ENCODE peak calls at places on chromosomes 6 and 20, in ten cellular contexts. K, Z, W, Q, A, V, D, C, J and E are unnamed samples.

GRCh38 chr6:40735126-40735920 is 148.2 kb upstream of the LRFN2 start:
- DNase-seq in Q (no peak), A (no peak), V (no peak), Z (no peak), K (no peak), C (no peak), J (no peak), D (no peak), W (no peak), E (no peak)

GRCh38 chr6:12528581-12529363 is 187.8 kb upstream of the PHACTR1 start:
- DNase-seq in D (no peak), J (no peak), V (no peak), W (no peak), C (peak; percentile 46), Q (no peak), A (no peak), K (no peak), Z (no peak), E (no peak)

GRCh38 chr6:42418739-42419138 is 33.0 kb downstream of the TRERF1 start:
- DNase-seq in J (no peak), Z (no peak), C (no peak), Q (no peak), D (no peak), V (no peak), K (no peak), A (no peak), W (no peak), E (no peak)

GRCh38 chr6:20696676-20697075 is 162.4 kb downstream of the CDKAL1 start:
- DNase-seq in C (peak; percentile 87), K (no peak), Q (no peak), J (no peak), A (peak; percentile 77), Z (no peak), W (peak; percentile 64), V (peak; percentile 87), D (peak; percentile 48), E (no peak)

GRCh38 chr20:58536289-58536688 is 21.1 kb upstream of the APCDD1L start:
- DNase-seq in J (no peak), K (no peak), Q (no peak), D (no peak), V (no peak), Z (no peak), C (no peak), W (no peak), A (no peak), E (no peak)

GRCh38 chr6:2848851-2849250 is 7.2 kb upstream of the SERPINB1 start:
- DNase-seq in D (no peak), Q (no peak), A (no peak), J (peak; percentile 68), K (no peak), W (no peak), C (no peak), V (no peak), Z (no peak), E (no peak)

GRCh38 chr20:62496525-62497218 is 20.9 kb upstream of the GATA5 start:
- DNase-seq in J (no peak), Q (no peak), K (peak; percentile 77), D (no peak), C (no peak), A (no peak), Z (peak; percentile 27), V (no peak), W (no peak), E (no peak)

GRCh38 chr6:8219352-8219943 is 117.1 kb upstream of the EEF1E1 start:
- DNase-seq in A (peak; percentile 20), C (peak; percentile 68), Q (peak; percentile 73), Z (peak; percentile 80), D (peak; percentile 17), W (peak; percentile 65), J (peak; percentile 23), K (no peak), V (peak; percentile 53), E (peak; percentile 67)

GRCh38 chr6:89640804-89641203 is 2.3 kb upstream of the LYRM2 start:
- DNase-seq in K (no peak), Q (no peak), W (peak; percentile 9), V (peak; percentile 63), C (no peak), A (peak; percentile 14), J (no peak), Z (peak; percentile 77), D (peak; percentile 91), E (no peak)

GRCh38 chr6:40251609-40252008 is 317.3 kb upstream of the MOCS1 start:
- DNase-seq in W (no peak), C (no peak), K (no peak), D (no peak), Z (peak; percentile 18), A (no peak), V (no peak), Q (no peak), J (no peak), E (no peak)

GRCh38 chr20:23200914-23201313 is 114.8 kb upstream of the CD93 start:
- DNase-seq in W (no peak), D (peak; percentile 10), Z (no peak), K (no peak), A (no peak), C (peak; percentile 27), V (peak; percentile 13), Q (no peak), J (no peak), E (no peak)